ENCODE peak calls at places on chromosomes 11 and 22, in six cellular contexts. G is astrocyte, H is fibroblast of lung, N is IMR-90, E is mammary epithelial cell, Q is SJCRH30. O is an unnamed sample.
A peak's percentile ranks its signal among the peaks of the same experiment; 100 is the strongest.

GRCh38 chr11:126992065-126992803 is 8.3 kb downstream of the KIRREL3 start:
- DNase-seq in G (peak; percentile 100), H (peak; percentile 100), N (peak; percentile 98), E (peak; percentile 93), Q (no peak), O (no peak)

GRCh38 chr22:25898707-25899365 is 156.8 kb downstream of the MYO18B start:
- DNase-seq in G (no peak), H (no peak), N (no peak), E (no peak), Q (peak; percentile 31), O (no peak)

GRCh38 chr22:34296456-34296855 is 376.2 kb upstream of the LARGE1 start:
- DNase-seq in G (no peak), H (no peak), N (no peak), E (no peak), Q (no peak), O (no peak)

GRCh38 chr11:27926981-27927481 is 180.9 kb downstream of the KIF18A start:
- DNase-seq in G (peak; percentile 99), H (peak; percentile 99), N (peak; percentile 88), E (peak; percentile 74), Q (peak; percentile 47), O (no peak)

GRCh38 chr11:45145421-45146071 is 893 bp upstream of the PRDM11 start:
- DNase-seq in G (peak; percentile 22), H (peak; percentile 33), N (peak; percentile 35), E (no peak), Q (no peak), O (no peak)

GRCh38 chr11:48900131-48900800 is 83.4 kb downstream of the TRIM51G start:
- DNase-seq in G (no peak), H (no peak), N (no peak), E (no peak), Q (no peak), O (no peak)

GRCh38 chr11:79498681-79499080 is 57.9 kb upstream of the TENM4 start:
- DNase-seq in G (peak; percentile 47), H (peak; percentile 57), N (no peak), E (no peak), Q (no peak), O (no peak)

GRCh38 chr11:15035283-15035682 is 38.1 kb upstream of the CALCB start:
- DNase-seq in G (no peak), H (no peak), N (no peak), E (no peak), Q (no peak), O (no peak)

GRCh38 chr11:126595560-126595959 is 240.1 kb downstream of the ST3GAL4 start:
- DNase-seq in G (no peak), H (no peak), N (no peak), E (no peak), Q (no peak), O (no peak)

GRCh38 chr11:68150029-68150428 is 28.8 kb upstream of the CHKA start:
- DNase-seq in G (peak; percentile 56), H (peak; percentile 66), N (peak; percentile 57), E (peak; percentile 65), Q (no peak), O (no peak)

GRCh38 chr11:32334822-32335221 is 100.5 kb downstream of the WT1 start:
- DNase-seq in G (no peak), H (no peak), N (no peak), E (no peak), Q (no peak), O (no peak)

GRCh38 chr22:30876221-30876751 is 92.3 kb downstream of the MORC2 start:
- DNase-seq in G (no peak), H (no peak), N (no peak), E (no peak), Q (no peak), O (no peak)

GRCh38 chr11:59117774-59118173 is 10.7 kb downstream of the FAM111B start:
- DNase-seq in G (no peak), H (no peak), N (no peak), E (no peak), Q (no peak), O (no peak)

GRCh38 chr11:92489831-92490399 is 265.3 kb downstream of the FAT3 start:
- DNase-seq in G (no peak), H (no peak), N (no peak), E (no peak), Q (no peak), O (no peak)

GRCh38 chr11:11899401-11899800 is 57.6 kb downstream of the USP47 start:
- DNase-seq in G (no peak), H (no peak), N (no peak), E (no peak), Q (no peak), O (no peak)

GRCh38 chr11:5129457-5129877 is 8.7 kb downstream of the OR52A5 start:
- DNase-seq in G (peak; percentile 2), H (peak; percentile 14), N (peak; percentile 36), E (no peak), Q (no peak), O (no peak)

GRCh38 chr22:46984751-46985506 is 222.5 kb downstream of the TBC1D22A start:
- DNase-seq in G (peak; percentile 78), H (peak; percentile 84), N (peak; percentile 69), E (peak; percentile 69), Q (no peak), O (no peak)

GRCh38 chr11:65642014-65642671 is 4.2 kb downstream of the SIPA1 start:
- DNase-seq in G (no peak), H (no peak), N (no peak), E (no peak), Q (no peak), O (no peak)

GRCh38 chr11:11313426-11313825 is 39.6 kb downstream of the CSNK2A3 start:
- DNase-seq in G (peak; percentile 20), H (peak; percentile 36), N (peak; percentile 50), E (peak; percentile 93), Q (no peak), O (peak; percentile 16)

GRCh38 chr11:73653996-73654395 is 7.6 kb downstream of the PLEKHB1 start:
- DNase-seq in G (no peak), H (no peak), N (no peak), E (no peak), Q (no peak), O (no peak)

GRCh38 chr11:35747638-35748037 is 85.1 kb downstream of the TRIM44 start:
- DNase-seq in G (no peak), H (no peak), N (no peak), E (no peak), Q (peak; percentile 9), O (no peak)

DNA sequence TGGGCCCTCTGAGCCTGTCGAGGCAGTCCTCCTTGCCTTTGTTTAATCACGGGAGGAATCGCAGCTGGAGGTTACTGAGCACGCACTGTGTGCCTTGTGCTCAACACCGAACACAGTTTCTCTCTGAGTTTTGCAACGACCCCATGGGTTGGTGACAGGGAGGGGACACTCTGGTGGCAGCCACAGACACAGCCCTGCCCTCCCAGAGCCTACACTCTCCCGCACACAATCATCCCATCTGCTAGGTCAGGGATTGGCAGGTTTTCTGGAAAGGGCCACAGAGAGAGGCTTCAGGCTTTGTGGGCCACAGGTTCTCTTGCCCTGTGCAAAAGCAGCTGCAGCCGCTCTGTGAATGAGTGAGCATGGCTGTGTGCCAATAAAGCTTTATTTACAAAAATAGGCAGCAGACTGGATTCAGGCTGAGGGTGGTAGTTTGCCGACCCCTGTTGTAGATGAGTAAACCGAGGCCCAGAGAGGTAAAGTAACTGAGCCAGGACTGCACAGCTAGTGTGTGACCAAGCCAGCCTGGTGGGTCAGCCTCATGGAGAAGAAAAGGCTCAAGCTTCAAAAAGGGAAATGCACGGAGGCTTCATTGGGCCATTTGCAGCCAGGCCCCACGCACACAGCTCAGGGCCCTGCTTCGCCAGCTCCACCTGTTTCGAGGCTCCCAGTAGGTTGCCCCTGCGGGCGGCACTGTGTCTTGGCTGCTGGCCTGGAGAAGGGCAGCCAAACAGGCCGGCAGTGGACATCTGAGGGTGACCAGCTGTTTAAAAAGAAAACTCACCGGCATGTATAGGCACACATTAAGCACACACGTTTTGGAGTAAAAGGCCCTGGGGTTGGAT is 16.3 kb downstream of the LTO1 start:
- DNase-seq in G (no peak), H (no peak), N (peak; percentile 23), E (no peak), Q (peak; percentile 37), O (no peak)
- H3K27ac ChIP-seq in G (no peak overlapping the region), H (no peak overlapping the region), N (no peak overlapping the region), E (no peak overlapping the region), Q (peak overlapping the region; percentile 64), O (no peak overlapping the region)

DNA sequence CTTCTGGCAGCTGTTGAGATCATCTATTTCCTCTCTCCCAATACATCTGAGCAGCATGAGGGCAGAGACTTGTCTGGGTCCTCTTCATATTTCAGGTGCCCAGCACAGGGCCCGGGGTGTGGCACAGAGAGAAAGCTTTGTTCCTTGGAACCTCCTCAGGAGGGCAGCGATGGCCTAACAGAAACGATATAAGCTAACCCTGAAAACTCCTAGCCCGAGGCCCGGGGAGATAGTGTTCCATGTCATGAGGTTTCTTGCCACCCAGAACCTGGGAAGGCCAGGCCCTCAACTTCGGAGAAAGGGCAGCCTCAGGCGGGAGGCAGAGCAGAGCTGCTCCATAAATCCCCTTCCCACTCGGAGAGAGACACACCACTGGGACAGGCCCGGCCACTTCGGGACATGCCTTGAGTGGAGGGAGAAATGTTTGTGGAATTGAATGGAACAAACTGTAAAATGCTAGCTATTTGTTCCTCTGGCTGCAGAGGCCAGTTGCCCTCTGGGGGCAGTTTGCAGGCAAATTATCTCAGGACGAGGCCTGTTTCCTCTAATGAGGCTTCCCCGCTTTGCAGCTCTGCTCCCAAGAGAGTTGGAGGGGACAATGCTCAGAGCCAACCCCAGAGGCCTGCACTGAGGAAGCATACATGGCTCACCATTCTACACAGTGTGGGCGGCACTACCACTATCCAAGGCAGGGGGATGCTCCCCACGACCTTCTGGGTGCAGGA is 11.6 kb downstream of the ARRB1 start:
- DNase-seq in G (no peak), H (no peak), N (no peak), E (no peak), Q (no peak), O (no peak)
- H3K27ac ChIP-seq in G (no peak overlapping the region), H (no peak overlapping the region), N (peak overlapping the region; percentile 35), E (no peak overlapping the region), Q (peak overlapping the region; percentile 18), O (peak overlapping the region; percentile 10)

DNA sequence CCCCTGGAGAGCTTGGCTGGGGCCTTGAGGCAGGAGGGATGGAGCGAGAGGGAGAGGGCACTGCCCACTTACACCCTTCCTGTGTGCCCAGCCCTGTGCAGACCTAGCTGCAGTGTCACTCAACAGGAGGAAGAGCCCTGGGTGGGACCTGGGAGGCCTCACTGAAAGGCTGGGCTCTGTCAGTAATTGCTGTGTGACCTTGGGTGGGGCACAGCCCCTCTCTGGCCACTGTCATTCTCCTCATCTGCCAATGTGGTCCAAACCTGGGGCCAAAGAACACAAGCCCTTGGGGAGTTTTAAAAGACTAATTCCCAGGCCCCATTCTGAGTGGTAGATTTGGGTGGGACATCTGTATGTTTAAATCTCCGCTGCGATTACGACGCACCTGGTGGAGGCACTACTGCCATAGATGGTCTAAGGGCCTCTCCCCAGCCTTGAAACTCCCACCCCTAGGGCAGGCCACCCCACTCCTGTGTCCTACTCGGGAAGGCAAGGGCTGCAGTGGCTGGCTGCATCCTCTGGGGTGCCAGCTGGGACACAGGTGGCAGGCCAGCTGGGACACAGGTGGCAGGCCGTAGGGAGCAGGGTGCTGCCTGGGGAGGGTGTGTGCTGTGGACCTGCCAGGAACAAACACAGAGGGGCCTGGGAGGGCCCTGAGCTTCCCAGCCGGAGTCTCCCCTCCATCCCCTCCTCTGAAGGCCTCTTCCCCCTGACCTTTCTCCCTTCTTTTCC is 12.3 kb upstream of the SOX10 start:
- DNase-seq in G (no peak), H (no peak), N (no peak), E (no peak), Q (no peak), O (no peak)
- H3K27ac ChIP-seq in G (no peak overlapping the region), H (no peak overlapping the region), N (no peak overlapping the region), E (no peak overlapping the region), Q (no peak overlapping the region), O (no peak overlapping the region)

DNA sequence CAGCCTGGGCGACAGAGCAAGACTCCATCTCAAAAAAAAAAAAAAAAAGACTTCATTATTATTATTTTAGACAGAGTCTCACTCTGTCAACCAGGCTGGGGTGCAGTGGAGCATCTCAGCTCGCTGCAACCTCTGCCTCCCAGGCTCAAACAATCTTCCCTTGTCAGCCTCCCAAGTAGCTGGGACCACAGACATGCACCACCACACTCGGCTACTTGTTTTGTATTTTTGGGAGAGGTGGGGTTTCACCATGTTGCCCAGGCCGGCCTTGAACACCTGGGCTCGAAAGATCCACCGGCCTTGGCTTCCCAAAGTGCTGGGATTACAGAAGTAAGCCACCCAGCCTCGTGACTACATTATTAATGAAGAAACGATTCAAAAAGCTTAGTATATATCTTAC is 5.3 kb upstream of the TYMP start:
- DNase-seq in G (no peak), H (no peak), N (no peak), E (no peak), Q (no peak), O (no peak)
- H3K27ac ChIP-seq in G (no peak overlapping the region), H (no peak overlapping the region), N (no peak overlapping the region), E (no peak overlapping the region), Q (no peak overlapping the region), O (no peak overlapping the region)

O was measured in ascending aorta.